ENCODE peak calls at places on chromosomes 7 and 10, in five cellular contexts. X is HCT116; S is CD4-positive, alpha-beta T cell; G is AG04450; I is IMR-90. H is an unnamed sample.

GRCh38 chr7:28138837-28139236 is 41.8 kb downstream of the JAZF1 start:
- DNase-seq in X (no peak), S (no peak), G (no peak), I (no peak), H (no peak)

GRCh38 chr7:41065663-41066062 is 637.2 kb downstream of the INHBA start:
- DNase-seq in X (no peak), S (no peak), G (no peak), I (no peak), H (no peak)

GRCh38 chr10:78980354-78980753 is 88.4 kb upstream of the ZMIZ1 start:
- DNase-seq in X (no peak), S (no peak), G (no peak), I (no peak), H (no peak)

GRCh38 chr7:28572321-28573058 is 160.2 kb downstream of the CREB5 start:
- DNase-seq in X (no peak), S (no peak), G (no peak), I (no peak), H (no peak)

GRCh38 chr7:155962191-155962967 is 150.1 kb upstream of the SHH start:
- DNase-seq in X (peak; percentile 84), S (no peak), G (peak; percentile 16), I (peak; percentile 77), H (no peak)

GRCh38 chr7:82755705-82756551 is 312.4 kb upstream of the CACNA2D1 start:
- DNase-seq in X (no peak), S (no peak), G (peak; percentile 21), I (peak; percentile 84), H (peak; percentile 57)

GRCh38 chr7:95405800-95406199 is 9.6 kb upstream of the PON3 start:
- DNase-seq in X (no peak), S (no peak), G (no peak), I (no peak), H (no peak)

GRCh38 chr10:5665380-5666323 is 743 bp downstream of the ASB13 start:
- DNase-seq in X (no peak), S (no peak), G (no peak), I (no peak), H (peak; percentile 87)

GRCh38 chr7:36287371-36288241 is 102.1 kb upstream of the ANLN start:
- DNase-seq in X (no peak), S (peak; percentile 30), G (no peak), I (no peak), H (no peak)

GRCh38 chr10:13990918-13991317 is 339.8 kb downstream of the FRMD4A start:
- DNase-seq in X (no peak), S (no peak), G (no peak), I (peak; percentile 67), H (peak; percentile 87)

GRCh38 chr10:130801784-130802183 is 509.7 kb downstream of the TCERG1L start:
- DNase-seq in X (no peak), S (no peak), G (no peak), I (no peak), H (no peak)

GRCh38 chr10:128557149-128557548 is 430.9 kb upstream of the MKI67 start:
- DNase-seq in X (no peak), S (no peak), G (no peak), I (no peak), H (no peak)

GRCh38 chr10:102113956-102114857 is 6.0 kb downstream of the LDB1 start:
- DNase-seq in X (no peak), S (no peak), G (no peak), I (no peak), H (peak; percentile 15)

GRCh38 chr7:70728873-70729552 is 402.9 kb upstream of the GALNT17 start:
- DNase-seq in X (no peak), S (no peak), G (no peak), I (no peak), H (no peak)

GRCh38 chr10:111077715-111078504 is 1.1 kb downstream of the ADRA2A start:
- DNase-seq in X (no peak), S (no peak), G (no peak), I (no peak), H (no peak)

GRCh38 chr10:119025776-119026175 is 3.7 kb upstream of the NANOS1 start:
- DNase-seq in X (no peak), S (no peak), G (no peak), I (no peak), H (no peak)

GRCh38 chr10:95474228-95475002 is 86.8 kb downstream of the SORBS1 start:
- DNase-seq in X (no peak), S (no peak), G (no peak), I (no peak), H (peak; percentile 54)

GRCh38 chr10:15719062-15719898 is 442 bp downstream of the ITGA8 start:
- DNase-seq in X (no peak), S (no peak), G (no peak), I (no peak), H (peak; percentile 25)

GRCh38 chr7:66502230-66503035 is 126.2 kb upstream of the KCTD7 start:
- DNase-seq in X (no peak), S (no peak), G (no peak), I (no peak), H (no peak)

GRCh38 chr7:44398953-44399574 is 73.7 kb upstream of the CAMK2B start:
- DNase-seq in X (no peak), S (no peak), G (no peak), I (peak; percentile 59), H (no peak)

GRCh38 chr7:81776159-81776558 is 6.3 kb upstream of the HGF start:
- DNase-seq in X (no peak), S (no peak), G (no peak), I (peak; percentile 31), H (peak; percentile 38)

GRCh38 chr10:97532935-97533671 is 34.4 kb downstream of the UBTD1 start:
- DNase-seq in X (no peak), S (no peak), G (no peak), I (peak; percentile 61), H (peak; percentile 46)

GRCh38 chr7:28037220-28038010 is 143.2 kb downstream of the JAZF1 start:
- DNase-seq in X (peak; percentile 97), S (no peak), G (peak; percentile 83), I (peak; percentile 98), H (peak; percentile 95)

GRCh38 chr7:7682856-7683255 is 35.6 kb downstream of the RPA3 start:
- DNase-seq in X (no peak), S (no peak), G (no peak), I (no peak), H (no peak)

GRCh38 chr7:92133133-92133736 is 1.0 kb downstream of the CYP51A1 start:
- DNase-seq in X (no peak), S (no peak), G (no peak), I (no peak), H (peak; percentile 40)

GRCh38 chr10:53843691-53844362 is 957.2 kb downstream of the PCDH15 start:
- DNase-seq in X (no peak), S (no peak), G (no peak), I (no peak), H (no peak)
- TF ChIP-seq CTCF in X (no peak), S (no peak), G (no peak), I (no peak), H (no peak)

GRCh38 chr10:87818505-87819273 is 663 bp upstream of the ATAD1 start:
- DNase-seq in X (no peak), S (peak; percentile 46), G (no peak), I (peak; percentile 43), H (peak; percentile 16)
- TF ChIP-seq CTCF in X (no peak), S (peak; percentile 13), G (peak; percentile 4), I (no peak), H (no peak)

GRCh38 chr7:142482899-142483658 is 225.2 kb upstream of the PRSS58 start:
- DNase-seq in X (peak; percentile 35), S (peak; percentile 35), G (no peak), I (peak; percentile 66), H (peak; percentile 51)
- TF ChIP-seq CTCF in X (peak; percentile 81), S (peak; percentile 78), G (peak; percentile 97), I (peak; percentile 83), H (peak; percentile 98)

DNA sequence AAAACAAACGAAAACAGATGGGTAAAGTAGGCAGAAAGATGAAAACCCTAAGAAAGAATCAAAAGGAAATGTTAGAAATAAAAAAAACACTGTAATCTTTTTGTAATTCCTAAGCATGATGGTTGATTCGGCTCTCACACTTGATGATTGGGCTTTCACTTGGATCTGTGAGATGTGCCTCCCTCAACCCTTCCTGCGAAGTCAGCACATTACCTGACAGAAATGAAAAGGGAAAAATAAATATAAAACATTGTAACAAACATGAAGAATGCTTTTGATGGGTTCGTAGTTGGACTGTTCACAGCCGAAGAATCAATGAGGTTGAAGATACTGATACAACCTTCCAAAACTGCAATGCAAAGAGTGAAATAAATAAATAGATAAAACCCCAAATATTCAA is 99.8 kb downstream of the AKR1D1 start:
- DNase-seq in X (no peak), S (no peak), G (no peak), I (no peak), H (no peak)
- TF ChIP-seq CTCF in X (no peak), S (no peak), G (no peak), I (no peak), H (no peak)

GRCh38 chr7:128860158-128861073 is 2.2 kb upstream of the ATP6V1F start:
- DNase-seq in X (no peak), S (no peak), G (peak; percentile 46), I (peak; percentile 81), H (peak; percentile 83)
- TF ChIP-seq CTCF in X (no peak), S (no peak), G (peak; percentile 40), I (no peak), H (peak; percentile 28)

GRCh38 chr7:45580053-45580872 is 6.1 kb downstream of the ADCY1 start:
- DNase-seq in X (no peak), S (no peak), G (no peak), I (no peak), H (no peak)
- TF ChIP-seq CTCF in X (no peak), S (no peak), G (peak; percentile 32), I (peak; percentile 15), H (peak; percentile 44)

DNA sequence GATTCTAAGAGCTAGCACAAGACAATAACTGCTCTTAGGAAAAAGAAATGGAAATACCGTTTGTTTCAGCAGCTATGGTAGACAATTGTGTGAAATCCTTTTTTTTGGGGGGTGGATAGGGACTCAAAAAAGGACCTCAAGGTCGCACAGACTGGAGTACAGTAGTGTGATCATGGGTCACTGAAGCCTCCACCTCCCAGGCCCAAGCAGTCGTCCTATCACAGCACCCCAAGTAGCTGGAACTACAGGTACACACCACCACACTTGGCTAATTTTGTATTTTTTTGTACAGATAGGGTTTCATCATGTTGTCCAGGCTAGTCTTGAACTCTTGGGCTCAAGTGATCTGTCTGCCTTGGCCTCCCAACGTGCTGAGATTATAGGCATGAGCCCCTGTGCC is 33.9 kb downstream of the KMT2E start:
- DNase-seq in X (no peak), S (no peak), G (no peak), I (no peak), H (no peak)
- TF ChIP-seq CTCF in X (no peak), S (no peak), G (no peak), I (no peak), H (no peak)

GRCh38 chr7:122457969-122458368 is 153.4 kb upstream of the FEZF1 start:
- DNase-seq in X (no peak), S (no peak), G (no peak), I (no peak), H (no peak)
- TF ChIP-seq CTCF in X (no peak), S (no peak), G (no peak), I (no peak), H (no peak)

DNA sequence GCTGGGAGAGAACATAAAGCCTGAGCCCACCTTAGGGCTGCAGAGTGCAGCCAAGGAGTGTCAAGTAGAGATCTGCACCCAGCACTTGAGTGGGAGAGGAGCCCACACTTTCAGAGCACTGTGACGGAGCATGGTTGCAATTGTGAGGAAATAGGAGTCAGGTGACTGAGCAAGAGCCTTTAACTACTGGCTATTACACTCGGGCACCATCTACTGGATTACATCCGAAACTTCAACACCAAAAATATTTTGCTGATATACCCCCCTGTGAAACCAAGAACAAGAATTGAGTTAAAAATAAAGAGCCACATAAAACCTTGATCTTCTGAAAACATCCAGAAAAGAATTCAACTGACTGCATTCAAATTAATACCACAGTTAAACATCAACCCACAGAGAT is 657.9 kb downstream of the NXPH1 start:
- DNase-seq in X (no peak), S (no peak), G (no peak), I (no peak), H (no peak)
- TF ChIP-seq CTCF in X (no peak), S (no peak), G (no peak), I (no peak), H (no peak)